ENCODE peak calls at places on chromosomes 16 and 17, in six cellular contexts. One of them, this sample, is unnamed.
A peak's percentile ranks its signal among the peaks of the same experiment; 100 is the strongest.

GRCh38 chr17:44787271-44787940 is 28.6 kb downstream of the ADAM11 start:
- DNase-seq in brain microvascular endothelial cell: no peak
- DNase-seq in CD8-positive, alpha-beta T cell: no peak
- DNase-seq in right atrium auricular region: no peak
- DNase-seq in stomach: no peak
- DNase-seq in A549: no peak
- DNase-seq in this sample: no peak

GRCh38 chr16:81630632-81631026 is 148.5 kb upstream of the PLCG2 start:
- DNase-seq in brain microvascular endothelial cell: no peak
- DNase-seq in CD8-positive, alpha-beta T cell: no peak
- DNase-seq in right atrium auricular region: no peak
- DNase-seq in stomach: no peak
- DNase-seq in A549: no peak
- DNase-seq in this sample: no peak

GRCh38 chr16:21228473-21228872 is 5.0 kb upstream of the ANKS4B start:
- DNase-seq in brain microvascular endothelial cell: no peak
- DNase-seq in CD8-positive, alpha-beta T cell: no peak
- DNase-seq in right atrium auricular region: no peak
- DNase-seq in stomach: no peak
- DNase-seq in A549: no peak
- DNase-seq in this sample: no peak

GRCh38 chr17:28471531-28472342 is 1.7 kb upstream of the SLC13A2 start:
- DNase-seq in brain microvascular endothelial cell: no peak
- DNase-seq in CD8-positive, alpha-beta T cell: no peak
- DNase-seq in right atrium auricular region: no peak
- DNase-seq in stomach: no peak
- DNase-seq in A549: no peak
- DNase-seq in this sample: peak; percentile 30

GRCh38 chr16:4465977-4466779 is 8.2 kb downstream of the NMRAL1 start:
- DNase-seq in brain microvascular endothelial cell: no peak
- DNase-seq in CD8-positive, alpha-beta T cell: peak; percentile 49
- DNase-seq in right atrium auricular region: no peak
- DNase-seq in stomach: peak; percentile 41
- DNase-seq in A549: no peak
- DNase-seq in this sample: no peak

GRCh38 chr16:54503011-54503410 is 216.4 kb upstream of the IRX3 start:
- DNase-seq in brain microvascular endothelial cell: no peak
- DNase-seq in CD8-positive, alpha-beta T cell: no peak
- DNase-seq in right atrium auricular region: peak; percentile 79
- DNase-seq in stomach: no peak
- DNase-seq in A549: no peak
- DNase-seq in this sample: no peak

GRCh38 chr17:29190808-29191207 is 10.6 kb upstream of the MYO18A start:
- DNase-seq in brain microvascular endothelial cell: no peak
- DNase-seq in CD8-positive, alpha-beta T cell: no peak
- DNase-seq in right atrium auricular region: no peak
- DNase-seq in stomach: no peak
- DNase-seq in A549: no peak
- DNase-seq in this sample: no peak

GRCh38 chr16:25135239-25135878 is 23.8 kb downstream of the LCMT1 start:
- DNase-seq in brain microvascular endothelial cell: peak; percentile 65
- DNase-seq in CD8-positive, alpha-beta T cell: no peak
- DNase-seq in right atrium auricular region: no peak
- DNase-seq in stomach: no peak
- DNase-seq in A549: peak; percentile 15
- DNase-seq in this sample: peak; percentile 26

GRCh38 chr17:17523001-17523713 is 27.0 kb upstream of the RASD1 start:
- DNase-seq in brain microvascular endothelial cell: no peak
- DNase-seq in CD8-positive, alpha-beta T cell: no peak
- DNase-seq in right atrium auricular region: no peak
- DNase-seq in stomach: peak; percentile 89
- DNase-seq in A549: no peak
- DNase-seq in this sample: no peak

GRCh38 chr16:87178177-87178863 is 138.9 kb downstream of the C16orf95 start:
- DNase-seq in brain microvascular endothelial cell: no peak
- DNase-seq in CD8-positive, alpha-beta T cell: no peak
- DNase-seq in right atrium auricular region: no peak
- DNase-seq in stomach: no peak
- DNase-seq in A549: no peak
- DNase-seq in this sample: no peak

GRCh38 chr16:81713295-81713772 is 65.8 kb upstream of the PLCG2 start:
- DNase-seq in brain microvascular endothelial cell: no peak
- DNase-seq in CD8-positive, alpha-beta T cell: no peak
- DNase-seq in right atrium auricular region: no peak
- DNase-seq in stomach: no peak
- DNase-seq in A549: no peak
- DNase-seq in this sample: no peak

GRCh38 chr16:55499951-55500350 is 8.9 kb upstream of the LPCAT2 start:
- DNase-seq in brain microvascular endothelial cell: peak; percentile 99
- DNase-seq in CD8-positive, alpha-beta T cell: no peak
- DNase-seq in right atrium auricular region: peak; percentile 46
- DNase-seq in stomach: no peak
- DNase-seq in A549: no peak
- DNase-seq in this sample: peak; percentile 78

GRCh38 chr17:32114536-32114935 is 27.8 kb upstream of the RHOT1 start:
- DNase-seq in brain microvascular endothelial cell: no peak
- DNase-seq in CD8-positive, alpha-beta T cell: no peak
- DNase-seq in right atrium auricular region: no peak
- DNase-seq in stomach: no peak
- DNase-seq in A549: no peak
- DNase-seq in this sample: no peak

GRCh38 chr16:30394603-30395154 is 541 bp upstream of the ZNF48 start:
- DNase-seq in brain microvascular endothelial cell: peak; percentile 52
- DNase-seq in CD8-positive, alpha-beta T cell: no peak
- DNase-seq in right atrium auricular region: peak; percentile 72
- DNase-seq in stomach: no peak
- DNase-seq in A549: no peak
- DNase-seq in this sample: no peak

GRCh38 chr16:26263406-26263805 is 571.6 kb downstream of the HS3ST4 start:
- DNase-seq in brain microvascular endothelial cell: no peak
- DNase-seq in CD8-positive, alpha-beta T cell: no peak
- DNase-seq in right atrium auricular region: no peak
- DNase-seq in stomach: no peak
- DNase-seq in A549: no peak
- DNase-seq in this sample: no peak

GRCh38 chr16:77238593-77238992 is 39.4 kb downstream of the SYCE1L start:
- DNase-seq in brain microvascular endothelial cell: no peak
- DNase-seq in CD8-positive, alpha-beta T cell: no peak
- DNase-seq in right atrium auricular region: no peak
- DNase-seq in stomach: no peak
- DNase-seq in A549: no peak
- DNase-seq in this sample: no peak

GRCh38 chr16:77233799-77234502 is 34.7 kb downstream of the SYCE1L start:
- DNase-seq in brain microvascular endothelial cell: no peak
- DNase-seq in CD8-positive, alpha-beta T cell: no peak
- DNase-seq in right atrium auricular region: no peak
- DNase-seq in stomach: no peak
- DNase-seq in A549: no peak
- DNase-seq in this sample: no peak

GRCh38 chr16:77231047-77231446 is 31.8 kb downstream of the SYCE1L start:
- DNase-seq in brain microvascular endothelial cell: no peak
- DNase-seq in CD8-positive, alpha-beta T cell: no peak
- DNase-seq in right atrium auricular region: no peak
- DNase-seq in stomach: no peak
- DNase-seq in A549: no peak
- DNase-seq in this sample: no peak

GRCh38 chr16:77234611-77235010 is 35.4 kb downstream of the SYCE1L start:
- DNase-seq in brain microvascular endothelial cell: no peak
- DNase-seq in CD8-positive, alpha-beta T cell: no peak
- DNase-seq in right atrium auricular region: no peak
- DNase-seq in stomach: no peak
- DNase-seq in A549: no peak
- DNase-seq in this sample: no peak

DNA sequence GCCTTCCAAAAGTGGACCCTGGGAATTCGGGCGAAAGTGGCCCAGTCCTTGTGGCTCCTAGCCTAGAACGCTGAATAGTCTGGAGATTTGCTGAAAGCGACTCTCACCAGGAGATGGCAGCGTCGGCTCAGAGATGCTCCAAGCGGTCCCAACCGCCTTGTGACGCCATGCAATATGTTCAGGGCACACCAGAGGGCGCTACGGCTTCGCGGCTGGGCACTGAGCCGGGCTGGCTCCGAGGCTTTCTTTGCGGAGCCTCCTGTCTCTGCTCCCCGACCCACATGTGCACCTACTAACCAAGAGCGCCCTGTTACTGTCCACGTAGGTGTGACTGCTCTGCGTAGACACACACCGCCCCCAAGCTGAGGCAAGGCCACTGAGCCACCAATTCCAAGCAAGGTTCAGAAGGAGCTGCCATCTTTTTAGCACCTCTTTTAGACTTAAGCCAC is 36.9 kb downstream of the SYCE1L start:
- DNase-seq in brain microvascular endothelial cell: peak; percentile 65
- DNase-seq in CD8-positive, alpha-beta T cell: peak; percentile 79
- DNase-seq in right atrium auricular region: peak; percentile 83
- DNase-seq in stomach: peak; percentile 90
- DNase-seq in A549: peak; percentile 60
- DNase-seq in this sample: peak; percentile 81
- TF ChIP-seq CTCF in brain microvascular endothelial cell: peak; percentile 99
- TF ChIP-seq CTCF in CD8-positive, alpha-beta T cell: peak; percentile 99
- TF ChIP-seq CTCF in right atrium auricular region: peak; percentile 97
- TF ChIP-seq CTCF in stomach: peak; percentile 99
- TF ChIP-seq CTCF in A549: peak; percentile 100
- TF ChIP-seq CTCF in this sample: peak; percentile 94

GRCh38 chr17:38463451-38463858 is 35.2 kb downstream of the ARHGAP23 start:
- DNase-seq in brain microvascular endothelial cell: no peak
- DNase-seq in CD8-positive, alpha-beta T cell: no peak
- DNase-seq in right atrium auricular region: no peak
- DNase-seq in stomach: no peak
- DNase-seq in A549: no peak
- DNase-seq in this sample: no peak

GRCh38 chr17:38464723-38465419 is 36.6 kb downstream of the ARHGAP23 start:
- DNase-seq in brain microvascular endothelial cell: peak; percentile 86
- DNase-seq in CD8-positive, alpha-beta T cell: no peak
- DNase-seq in right atrium auricular region: peak; percentile 93
- DNase-seq in stomach: peak; percentile 70
- DNase-seq in A549: peak; percentile 81
- DNase-seq in this sample: peak; percentile 88

GRCh38 chr17:38466346-38467315 is 38.4 kb downstream of the ARHGAP23 start:
- DNase-seq in brain microvascular endothelial cell: no peak
- DNase-seq in CD8-positive, alpha-beta T cell: no peak
- DNase-seq in right atrium auricular region: no peak
- DNase-seq in stomach: no peak
- DNase-seq in A549: no peak
- DNase-seq in this sample: no peak

GRCh38 chr17:38465420-38466345 is 37.4 kb downstream of the ARHGAP23 start:
- DNase-seq in brain microvascular endothelial cell: no peak
- DNase-seq in CD8-positive, alpha-beta T cell: no peak
- DNase-seq in right atrium auricular region: peak; percentile 87
- DNase-seq in stomach: peak; percentile 42
- DNase-seq in A549: no peak
- DNase-seq in this sample: no peak

DNA sequence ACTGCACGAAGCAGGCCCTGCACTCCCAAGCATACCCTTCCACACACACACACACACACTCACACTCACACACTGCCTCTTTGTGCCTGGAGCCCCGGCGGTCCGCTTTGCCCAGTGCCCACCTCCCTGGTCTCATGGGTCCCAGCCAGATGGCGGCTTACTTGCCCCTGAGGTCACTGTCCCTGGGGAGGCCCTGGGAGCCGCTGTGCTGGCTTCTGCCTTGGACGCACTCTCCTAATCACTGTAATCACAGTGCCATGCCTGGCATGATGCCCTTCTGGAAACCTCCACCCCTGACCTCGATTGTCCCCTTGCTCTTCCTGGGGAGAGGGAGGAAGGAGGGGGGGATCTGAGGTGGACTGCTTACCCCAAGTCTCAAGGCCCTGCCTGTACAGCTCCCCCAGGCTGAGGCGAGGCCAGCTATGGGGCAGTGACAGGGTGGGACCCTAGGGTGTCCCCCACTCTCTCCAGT is 36.0 kb downstream of the ARHGAP23 start:
- DNase-seq in brain microvascular endothelial cell: no peak
- DNase-seq in CD8-positive, alpha-beta T cell: no peak
- DNase-seq in right atrium auricular region: no peak
- DNase-seq in stomach: peak; percentile 50
- DNase-seq in A549: no peak
- DNase-seq in this sample: no peak
- H3K27ac ChIP-seq in brain microvascular endothelial cell: peak overlapping the region; percentile 89
- H3K27ac ChIP-seq in CD8-positive, alpha-beta T cell: no peak overlapping the region
- H3K27ac ChIP-seq in right atrium auricular region: peak overlapping the region; percentile 95
- H3K27ac ChIP-seq in stomach: peak overlapping the region; percentile 91
- H3K27ac ChIP-seq in A549: peak overlapping the region; percentile 88
- H3K27ac ChIP-seq in this sample: peak overlapping the region; percentile 93

DNA sequence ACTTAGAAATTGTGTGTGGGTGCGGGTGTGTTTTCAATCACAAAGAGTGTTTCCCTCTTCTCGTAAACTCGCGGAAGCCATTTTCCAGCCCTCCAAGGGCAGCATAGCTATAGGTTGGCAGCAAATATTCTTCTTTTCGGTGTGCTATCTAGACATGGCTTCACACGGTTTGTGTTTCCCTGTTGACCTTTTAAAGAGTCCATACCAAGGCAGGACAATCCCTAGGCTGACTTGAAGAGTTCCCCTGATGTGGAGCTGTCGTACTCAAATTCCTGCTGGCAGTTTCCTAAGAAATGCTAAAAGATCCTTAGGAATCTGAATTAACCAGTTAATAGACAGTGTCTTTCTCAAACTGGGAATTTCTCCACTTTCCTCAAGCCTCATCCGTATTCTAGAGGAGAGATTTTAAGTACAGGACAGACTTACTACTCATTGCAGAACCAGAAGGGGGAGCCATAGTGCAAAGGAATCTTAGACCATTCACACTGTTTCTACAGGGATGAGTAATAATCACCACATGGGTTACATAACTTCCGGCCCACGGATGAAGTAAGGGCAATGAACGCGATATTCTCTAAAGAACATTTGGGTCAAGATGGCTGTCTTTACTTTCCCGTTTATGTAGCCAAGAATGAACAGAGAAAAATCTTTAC is 288.6 kb upstream of the ELAC2 start:
- DNase-seq in brain microvascular endothelial cell: peak; percentile 72
- DNase-seq in CD8-positive, alpha-beta T cell: no peak
- DNase-seq in right atrium auricular region: no peak
- DNase-seq in stomach: no peak
- DNase-seq in A549: peak; percentile 34
- DNase-seq in this sample: peak; percentile 70
- TF ChIP-seq CTCF in brain microvascular endothelial cell: peak; percentile 67
- TF ChIP-seq CTCF in CD8-positive, alpha-beta T cell: no peak
- TF ChIP-seq CTCF in right atrium auricular region: no peak
- TF ChIP-seq CTCF in stomach: no peak
- TF ChIP-seq CTCF in A549: peak; percentile 18
- TF ChIP-seq CTCF in this sample: no peak

GRCh38 chr17:15659236-15659635 is 24.9 kb downstream of the TRIM16 start:
- DNase-seq in brain microvascular endothelial cell: no peak
- DNase-seq in CD8-positive, alpha-beta T cell: no peak
- DNase-seq in right atrium auricular region: no peak
- DNase-seq in stomach: no peak
- DNase-seq in A549: no peak
- DNase-seq in this sample: no peak

GRCh38 chr17:15659663-15660062 is 24.4 kb downstream of the TRIM16 start:
- DNase-seq in brain microvascular endothelial cell: no peak
- DNase-seq in CD8-positive, alpha-beta T cell: no peak
- DNase-seq in right atrium auricular region: no peak
- DNase-seq in stomach: peak; percentile 86
- DNase-seq in A549: no peak
- DNase-seq in this sample: peak; percentile 77

GRCh38 chr17:15655162-15655561 is 28.9 kb downstream of the TRIM16 start:
- DNase-seq in brain microvascular endothelial cell: no peak
- DNase-seq in CD8-positive, alpha-beta T cell: no peak
- DNase-seq in right atrium auricular region: no peak
- DNase-seq in stomach: peak; percentile 56
- DNase-seq in A549: no peak
- DNase-seq in this sample: no peak

GRCh38 chr17:15660077-15660476 is 24.0 kb downstream of the TRIM16 start:
- DNase-seq in brain microvascular endothelial cell: no peak
- DNase-seq in CD8-positive, alpha-beta T cell: no peak
- DNase-seq in right atrium auricular region: no peak
- DNase-seq in stomach: no peak
- DNase-seq in A549: no peak
- DNase-seq in this sample: no peak

GRCh38 chr17:15657868-15658775 is 26.0 kb downstream of the TRIM16 start:
- DNase-seq in brain microvascular endothelial cell: no peak
- DNase-seq in CD8-positive, alpha-beta T cell: no peak
- DNase-seq in right atrium auricular region: no peak
- DNase-seq in stomach: no peak
- DNase-seq in A549: no peak
- DNase-seq in this sample: peak; percentile 82
- H3K27ac ChIP-seq in brain microvascular endothelial cell: no peak overlapping the region
- H3K27ac ChIP-seq in CD8-positive, alpha-beta T cell: no peak overlapping the region
- H3K27ac ChIP-seq in right atrium auricular region: no peak overlapping the region
- H3K27ac ChIP-seq in stomach: peak overlapping the region; percentile 61
- H3K27ac ChIP-seq in A549: peak overlapping the region; percentile 56
- H3K27ac ChIP-seq in this sample: peak overlapping the region; percentile 85

This sample was measured in RWPE1.